ENCODE peak calls at places on chromosomes 6 and 20, in six cellular contexts. Y, P, X, U, G and V are unnamed samples.
A peak's percentile ranks its signal among the peaks of the same experiment; 100 is the strongest.

GRCh38 chr6:130161627-130162404 is 60.9 kb downstream of the SAMD3 start:
- DNase-seq in Y (no peak), P (no peak), X (no peak), U (no peak), G (no peak), V (peak; percentile 94)

GRCh38 chr6:115796829-115797228 is 263.9 kb downstream of the FRK start:
- DNase-seq in Y (no peak), P (no peak), X (no peak), U (no peak), G (no peak), V (no peak)

GRCh38 chr6:88983532-88983931 is 20.1 kb upstream of the RNGTT start:
- DNase-seq in Y (peak; percentile 27), P (no peak), X (no peak), U (no peak), G (no peak), V (peak; percentile 19)

GRCh38 chr6:150998992-150999975 is 133.8 kb downstream of the MTHFD1L start:
- DNase-seq in Y (no peak), P (no peak), X (no peak), U (no peak), G (no peak), V (no peak)

GRCh38 chr20:699811-700338 is 24.3 kb upstream of the SCRT2 start:
- DNase-seq in Y (peak; percentile 92), P (peak; percentile 63), X (no peak), U (no peak), G (no peak), V (no peak)

GRCh38 chr6:72950114-72950860 is 275.0 kb downstream of the KHDC1L start:
- DNase-seq in Y (no peak), P (no peak), X (no peak), U (no peak), G (no peak), V (no peak)

GRCh38 chr6:139080255-139080920 is 51.8 kb downstream of the ABRACL start:
- DNase-seq in Y (no peak), P (no peak), X (no peak), U (no peak), G (no peak), V (no peak)

GRCh38 chr6:130600880-130601341 is 226.3 kb upstream of the SMLR1 start:
- DNase-seq in Y (no peak), P (no peak), X (no peak), U (no peak), G (no peak), V (peak; percentile 53)

GRCh38 chr6:63739094-63739687 is 103.6 kb downstream of the PHF3 start:
- DNase-seq in Y (no peak), P (no peak), X (no peak), U (no peak), G (no peak), V (no peak)

GRCh38 chr6:122735618-122736017 is 43.9 kb upstream of the FABP7 start:
- DNase-seq in Y (no peak), P (no peak), X (no peak), U (no peak), G (no peak), V (no peak)

GRCh38 chr20:9022361-9022760 is 46.5 kb upstream of the PLCB4 start:
- DNase-seq in Y (no peak), P (no peak), X (no peak), U (no peak), G (no peak), V (no peak)

GRCh38 chr6:104640761-104641160 is 219.0 kb downstream of the HACE1 start:
- DNase-seq in Y (no peak), P (no peak), X (no peak), U (no peak), G (no peak), V (no peak)

GRCh38 chr6:48318670-48319069 is 207.7 kb upstream of the PTCHD4 start:
- DNase-seq in Y (no peak), P (no peak), X (no peak), U (no peak), G (no peak), V (no peak)

GRCh38 chr6:81451787-81452186 is 300.7 kb downstream of the TENT5A start:
- DNase-seq in Y (no peak), P (no peak), X (no peak), U (no peak), G (no peak), V (peak; percentile 31)

GRCh38 chr6:159461266-159461665 is 231.8 kb downstream of the SOD2 start:
- DNase-seq in Y (no peak), P (no peak), X (no peak), U (no peak), G (no peak), V (peak; percentile 9)

GRCh38 chr6:56511591-56511990 is 131.1 kb downstream of the DST start:
- DNase-seq in Y (no peak), P (no peak), X (no peak), U (no peak), G (no peak), V (no peak)

GRCh38 chr6:160054913-160055312 is 66.7 kb upstream of the SLC22A1 start:
- DNase-seq in Y (no peak), P (no peak), X (no peak), U (no peak), G (no peak), V (no peak)

GRCh38 chr6:36269834-36270705 is at the start of gene PNPLA1:
- DNase-seq in Y (no peak), P (no peak), X (no peak), U (no peak), G (no peak), V (no peak)

GRCh38 chr6:170048615-170049256 is 242.1 kb downstream of the DLL1 start:
- DNase-seq in Y (no peak), P (peak; percentile 78), X (no peak), U (no peak), G (no peak), V (no peak)

GRCh38 chr6:5701086-5701661 is 305.6 kb downstream of the NRN1 start:
- DNase-seq in Y (no peak), P (no peak), X (no peak), U (no peak), G (no peak), V (no peak)

GRCh38 chr6:28838634-28839442 is 84.9 kb downstream of the TRIM27 start:
- DNase-seq in Y (peak; percentile 80), P (peak; percentile 87), X (peak; percentile 77), U (peak; percentile 30), G (peak; percentile 56), V (peak; percentile 44)

GRCh38 chr20:24118781-24119175 is 130.2 kb upstream of the GGTLC1 start:
- DNase-seq in Y (peak; percentile 34), P (no peak), X (peak; percentile 70), U (no peak), G (no peak), V (no peak)

GRCh38 chr6:128696651-128697391 is 176.4 kb upstream of the PTPRK start:
- DNase-seq in Y (peak; percentile 1), P (no peak), X (no peak), U (no peak), G (no peak), V (peak; percentile 12)

GRCh38 chr6:69719602-69720193 is 77.1 kb downstream of the LMBRD1 start:
- DNase-seq in Y (peak; percentile 22), P (no peak), X (no peak), U (no peak), G (no peak), V (no peak)

GRCh38 chr6:161300823-161301222 is 27.0 kb upstream of the AGPAT4 start:
- DNase-seq in Y (no peak), P (no peak), X (no peak), U (no peak), G (no peak), V (no peak)

DNA sequence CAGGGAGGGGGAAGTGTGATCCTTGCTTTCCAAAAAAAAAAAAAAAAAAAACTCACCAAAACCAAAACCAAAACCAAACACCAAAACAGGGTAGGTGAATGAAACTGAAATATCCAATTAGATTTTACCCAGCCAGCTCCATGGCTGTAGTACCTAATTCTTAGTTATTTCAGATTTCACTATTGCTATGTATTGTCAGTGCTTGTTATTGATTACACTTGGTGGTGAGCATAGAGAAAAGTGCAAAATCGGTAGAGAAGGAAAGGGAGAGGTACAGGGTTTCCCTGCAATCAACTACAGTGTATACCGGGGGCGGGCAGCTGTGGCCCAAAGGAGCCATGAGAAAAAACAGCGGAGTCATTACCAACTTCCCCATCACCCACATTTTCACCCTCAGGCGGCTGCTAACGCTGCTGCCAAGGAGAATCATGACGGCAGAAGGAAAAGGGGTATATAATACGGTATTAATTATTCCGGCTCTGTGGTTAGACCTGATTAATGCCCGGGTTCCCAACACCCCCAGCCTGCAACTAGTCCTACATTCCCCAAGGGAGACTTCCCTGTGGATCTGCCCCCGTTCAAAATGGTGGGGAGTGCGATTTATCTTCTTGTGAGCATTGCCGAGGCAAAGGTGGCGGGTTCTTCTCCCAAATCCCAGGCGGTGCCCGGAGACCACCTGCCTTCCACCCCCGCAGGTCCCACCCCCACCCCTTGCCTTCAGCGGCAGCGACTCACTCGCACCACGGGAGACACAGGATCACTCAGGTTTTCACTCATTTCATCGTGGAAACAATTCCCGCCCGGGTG is at the start of gene C6orf62:
- DNase-seq in Y (peak; percentile 35), P (no peak), X (peak; percentile 27), U (no peak), G (peak; percentile 32), V (no peak)
- H3K4me3 ChIP-seq in Y (peak within 1 kb of the TSS; percentile 85), P (peak within 1 kb of the TSS; percentile 75), X (peak within 1 kb of the TSS; percentile 88), U (peak within 1 kb of the TSS; percentile 92), G (peak within 1 kb of the TSS; percentile 87), V (peak within 1 kb of the TSS; percentile 99)

GRCh38 chr6:27667651-27668441 is 194.9 kb upstream of the ZNF184 start:
- DNase-seq in Y (no peak), P (no peak), X (no peak), U (no peak), G (no peak), V (no peak)
- H3K4me3 ChIP-seq in Y (no peak overlapping the region), P (no peak overlapping the region), X (no peak overlapping the region), U (no peak overlapping the region), G (no peak overlapping the region), V (peak overlapping the region; percentile 43)

DNA sequence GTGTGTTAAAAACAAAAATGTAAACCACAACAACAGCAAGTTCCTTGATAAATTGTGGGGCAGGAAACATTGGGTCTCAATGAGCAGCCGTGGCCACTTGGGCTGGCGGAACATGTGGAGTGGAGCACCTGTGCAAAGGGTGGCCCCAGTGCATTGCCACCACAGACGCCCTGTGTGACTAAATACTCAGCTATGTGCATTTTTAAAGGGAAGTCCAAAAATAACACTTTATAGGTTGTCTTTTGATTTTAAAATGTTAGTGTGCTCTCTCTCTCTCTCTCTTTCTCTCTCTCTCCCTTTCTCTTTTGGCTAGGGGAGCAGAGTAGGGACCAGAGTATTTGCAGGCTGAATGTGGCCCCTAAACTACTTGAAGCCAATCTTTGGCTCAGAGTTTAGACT is 236.4 kb downstream of the BCAS1 start:
- DNase-seq in Y (no peak), P (no peak), X (no peak), U (no peak), G (no peak), V (no peak)
- H3K4me3 ChIP-seq in Y (no peak overlapping the region), P (no peak overlapping the region), X (no peak overlapping the region), U (no peak overlapping the region), G (no peak overlapping the region), V (no peak overlapping the region)

DNA sequence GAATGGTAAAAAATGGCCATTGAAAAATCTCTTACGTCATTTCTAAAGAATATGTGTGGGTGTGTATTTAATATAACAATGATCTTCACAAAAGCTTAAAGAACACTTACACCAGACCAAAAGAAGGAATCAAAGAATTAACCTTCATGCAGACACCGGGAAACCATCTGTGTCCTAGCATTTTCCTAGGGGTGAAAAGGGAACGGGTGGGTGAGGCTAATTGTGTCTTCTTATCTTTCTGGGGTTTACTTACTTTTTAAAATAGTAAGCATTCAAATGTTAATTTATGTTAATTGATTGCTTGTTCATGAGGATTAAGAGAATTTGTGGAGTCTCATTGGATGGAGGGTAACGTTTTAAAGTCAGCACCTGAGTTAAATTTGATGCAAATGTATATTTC is 47.5 kb downstream of the BMP2 start:
- DNase-seq in Y (no peak), P (no peak), X (no peak), U (no peak), G (no peak), V (no peak)
- H3K4me3 ChIP-seq in Y (no peak overlapping the region), P (no peak overlapping the region), X (no peak overlapping the region), U (no peak overlapping the region), G (no peak overlapping the region), V (no peak overlapping the region)